ENCODE peak calls at places on chromosome X, in six cellular contexts. One of them, this sample, is unnamed.

GRCh38 chrX:16444353-16444752 is 205.6 kb upstream of the S100G start:
- DNase-seq in HCT116: no peak
- DNase-seq in adipocyte: peak; percentile 19
- DNase-seq in prostate gland: no peak
- DNase-seq in OCI-LY7: no peak
- DNase-seq in fibroblast of mammary gland: peak; percentile 81
- DNase-seq in this sample: no peak

GRCh38 chrX:54675762-54676161 is 122.3 kb downstream of the ITIH6 start:
- DNase-seq in HCT116: no peak
- DNase-seq in adipocyte: no peak
- DNase-seq in prostate gland: no peak
- DNase-seq in OCI-LY7: no peak
- DNase-seq in fibroblast of mammary gland: no peak
- DNase-seq in this sample: no peak

GRCh38 chrX:113274801-113275200 is 434.2 kb upstream of the AMOT start:
- DNase-seq in HCT116: no peak
- DNase-seq in adipocyte: no peak
- DNase-seq in prostate gland: no peak
- DNase-seq in OCI-LY7: no peak
- DNase-seq in fibroblast of mammary gland: no peak
- DNase-seq in this sample: no peak

GRCh38 chrX:131288188-131288587 is 918 bp downstream of the IGSF1 start:
- DNase-seq in HCT116: no peak
- DNase-seq in adipocyte: no peak
- DNase-seq in prostate gland: no peak
- DNase-seq in OCI-LY7: no peak
- DNase-seq in fibroblast of mammary gland: no peak
- DNase-seq in this sample: no peak

GRCh38 chrX:69021095-69021494 is 144.2 kb downstream of the PJA1 start:
- DNase-seq in HCT116: no peak
- DNase-seq in adipocyte: no peak
- DNase-seq in prostate gland: no peak
- DNase-seq in OCI-LY7: no peak
- DNase-seq in fibroblast of mammary gland: no peak
- DNase-seq in this sample: no peak

GRCh38 chrX:320126-320783 is 1.7 kb upstream of the GTPBP6 start:
- DNase-seq in HCT116: no peak
- DNase-seq in adipocyte: peak; percentile 43
- DNase-seq in prostate gland: no peak
- DNase-seq in OCI-LY7: no peak
- DNase-seq in fibroblast of mammary gland: peak; percentile 18
- DNase-seq in this sample: peak; percentile 53

GRCh38 chrX:17082831-17083230 is 136.4 kb downstream of the REPS2 start:
- DNase-seq in HCT116: peak; percentile 0
- DNase-seq in adipocyte: no peak
- DNase-seq in prostate gland: no peak
- DNase-seq in OCI-LY7: peak; percentile 9
- DNase-seq in fibroblast of mammary gland: peak; percentile 19
- DNase-seq in this sample: no peak

GRCh38 chrX:68936186-68936585 is 107.4 kb downstream of the EFNB1 start:
- DNase-seq in HCT116: no peak
- DNase-seq in adipocyte: no peak
- DNase-seq in prostate gland: no peak
- DNase-seq in OCI-LY7: no peak
- DNase-seq in fibroblast of mammary gland: peak; percentile 27
- DNase-seq in this sample: no peak

GRCh38 chrX:118566359-118566758 is 70.7 kb downstream of the DOCK11 start:
- DNase-seq in HCT116: no peak
- DNase-seq in adipocyte: no peak
- DNase-seq in prostate gland: no peak
- DNase-seq in OCI-LY7: no peak
- DNase-seq in fibroblast of mammary gland: peak; percentile 86
- DNase-seq in this sample: no peak

GRCh38 chrX:48505481-48505880 is 3.3 kb upstream of the PORCN start:
- DNase-seq in HCT116: no peak
- DNase-seq in adipocyte: no peak
- DNase-seq in prostate gland: no peak
- DNase-seq in OCI-LY7: no peak
- DNase-seq in fibroblast of mammary gland: no peak
- DNase-seq in this sample: peak; percentile 20

GRCh38 chrX:71955530-71956120 is 45.0 kb downstream of the NHSL2 start:
- DNase-seq in HCT116: no peak
- DNase-seq in adipocyte: no peak
- DNase-seq in prostate gland: no peak
- DNase-seq in OCI-LY7: no peak
- DNase-seq in fibroblast of mammary gland: no peak
- DNase-seq in this sample: no peak

GRCh38 chrX:70664726-70665125 is 220.1 kb downstream of the DLG3 start:
- DNase-seq in HCT116: peak; percentile 16
- DNase-seq in adipocyte: peak; percentile 67
- DNase-seq in prostate gland: no peak
- DNase-seq in OCI-LY7: peak; percentile 11
- DNase-seq in fibroblast of mammary gland: peak; percentile 44
- DNase-seq in this sample: peak; percentile 24

GRCh38 chrX:150575415-150575814 is 7.0 kb downstream of the MTM1 start:
- DNase-seq in HCT116: peak; percentile 72
- DNase-seq in adipocyte: peak; percentile 46
- DNase-seq in prostate gland: peak; percentile 4
- DNase-seq in OCI-LY7: no peak
- DNase-seq in fibroblast of mammary gland: peak; percentile 55
- DNase-seq in this sample: no peak

GRCh38 chrX:34371740-34372139 is 239.6 kb upstream of the FAM47A start:
- DNase-seq in HCT116: no peak
- DNase-seq in adipocyte: no peak
- DNase-seq in prostate gland: no peak
- DNase-seq in OCI-LY7: no peak
- DNase-seq in fibroblast of mammary gland: peak; percentile 5
- DNase-seq in this sample: no peak

GRCh38 chrX:129779747-129780146 is at the start of gene SASH3:
- DNase-seq in HCT116: no peak
- DNase-seq in adipocyte: no peak
- DNase-seq in prostate gland: no peak
- DNase-seq in OCI-LY7: peak; percentile 86
- DNase-seq in fibroblast of mammary gland: no peak
- DNase-seq in this sample: no peak

GRCh38 chrX:7120578-7121219 is 26.8 kb upstream of the STS start:
- DNase-seq in HCT116: no peak
- DNase-seq in adipocyte: peak; percentile 47
- DNase-seq in prostate gland: peak; percentile 33
- DNase-seq in OCI-LY7: no peak
- DNase-seq in fibroblast of mammary gland: peak; percentile 64
- DNase-seq in this sample: no peak

GRCh38 chrX:80120335-80120734 is 105.8 kb downstream of the TBX22 start:
- DNase-seq in HCT116: no peak
- DNase-seq in adipocyte: no peak
- DNase-seq in prostate gland: no peak
- DNase-seq in OCI-LY7: no peak
- DNase-seq in fibroblast of mammary gland: no peak
- DNase-seq in this sample: no peak

GRCh38 chrX:72644946-72645345 is 69.2 kb downstream of the PHKA1 start:
- DNase-seq in HCT116: no peak
- DNase-seq in adipocyte: no peak
- DNase-seq in prostate gland: no peak
- DNase-seq in OCI-LY7: no peak
- DNase-seq in fibroblast of mammary gland: no peak
- DNase-seq in this sample: no peak

GRCh38 chrX:124217289-124218251 is 114.9 kb upstream of the TEX13D start:
- DNase-seq in HCT116: no peak
- DNase-seq in adipocyte: no peak
- DNase-seq in prostate gland: no peak
- DNase-seq in OCI-LY7: peak; percentile 58
- DNase-seq in fibroblast of mammary gland: no peak
- DNase-seq in this sample: no peak

GRCh38 chrX:70554081-70554480 is 109.4 kb downstream of the DLG3 start:
- DNase-seq in HCT116: no peak
- DNase-seq in adipocyte: peak; percentile 71
- DNase-seq in prostate gland: no peak
- DNase-seq in OCI-LY7: no peak
- DNase-seq in fibroblast of mammary gland: peak; percentile 45
- DNase-seq in this sample: no peak

GRCh38 chrX:378443-378842 is 8.3 kb downstream of the PPP2R3B start:
- DNase-seq in HCT116: no peak
- DNase-seq in adipocyte: no peak
- DNase-seq in prostate gland: no peak
- DNase-seq in OCI-LY7: peak; percentile 70
- DNase-seq in fibroblast of mammary gland: no peak
- DNase-seq in this sample: no peak

GRCh38 chrX:107715331-107716044 is 60.1 kb downstream of the TSC22D3 start:
- DNase-seq in HCT116: no peak
- DNase-seq in adipocyte: peak; percentile 31
- DNase-seq in prostate gland: no peak
- DNase-seq in OCI-LY7: peak; percentile 31
- DNase-seq in fibroblast of mammary gland: peak; percentile 49
- DNase-seq in this sample: no peak

GRCh38 chrX:2401201-2401589 is 99.6 kb downstream of the DHRSX start:
- DNase-seq in HCT116: no peak
- DNase-seq in adipocyte: no peak
- DNase-seq in prostate gland: peak; percentile 54
- DNase-seq in OCI-LY7: no peak
- DNase-seq in fibroblast of mammary gland: peak; percentile 41
- DNase-seq in this sample: no peak

GRCh38 chrX:134186362-134187121 is 50.4 kb upstream of the CCDC160 start:
- DNase-seq in HCT116: no peak
- DNase-seq in adipocyte: no peak
- DNase-seq in prostate gland: no peak
- DNase-seq in OCI-LY7: no peak
- DNase-seq in fibroblast of mammary gland: no peak
- DNase-seq in this sample: no peak

GRCh38 chrX:50579955-50580354 is 109.3 kb upstream of the DGKK start:
- DNase-seq in HCT116: peak; percentile 59
- DNase-seq in adipocyte: peak; percentile 65
- DNase-seq in prostate gland: peak; percentile 5
- DNase-seq in OCI-LY7: peak; percentile 67
- DNase-seq in fibroblast of mammary gland: peak; percentile 71
- DNase-seq in this sample: peak; percentile 63

GRCh38 chrX:123869488-123869887 is 9.6 kb downstream of the XIAP start:
- DNase-seq in HCT116: no peak
- DNase-seq in adipocyte: no peak
- DNase-seq in prostate gland: no peak
- DNase-seq in OCI-LY7: no peak
- DNase-seq in fibroblast of mammary gland: peak; percentile 64
- DNase-seq in this sample: no peak

GRCh38 chrX:129549124-129549523 is 9.1 kb downstream of the OCRL start:
- DNase-seq in HCT116: no peak
- DNase-seq in adipocyte: no peak
- DNase-seq in prostate gland: no peak
- DNase-seq in OCI-LY7: no peak
- DNase-seq in fibroblast of mammary gland: no peak
- DNase-seq in this sample: no peak

GRCh38 chrX:105328773-105329172 is 108.3 kb upstream of the TEX13A start:
- DNase-seq in HCT116: no peak
- DNase-seq in adipocyte: no peak
- DNase-seq in prostate gland: no peak
- DNase-seq in OCI-LY7: no peak
- DNase-seq in fibroblast of mammary gland: peak; percentile 18
- DNase-seq in this sample: no peak

GRCh38 chrX:105323951-105324350 is 103.5 kb upstream of the TEX13A start:
- DNase-seq in HCT116: no peak
- DNase-seq in adipocyte: peak; percentile 59
- DNase-seq in prostate gland: no peak
- DNase-seq in OCI-LY7: no peak
- DNase-seq in fibroblast of mammary gland: peak; percentile 80
- DNase-seq in this sample: no peak
- H3K4me3 ChIP-seq in HCT116: no peak overlapping the region
- H3K4me3 ChIP-seq in adipocyte: no peak overlapping the region
- H3K4me3 ChIP-seq in prostate gland: no peak overlapping the region
- H3K4me3 ChIP-seq in OCI-LY7: no peak overlapping the region
- H3K4me3 ChIP-seq in fibroblast of mammary gland: peak overlapping the region; percentile 8
- H3K4me3 ChIP-seq in this sample: no peak overlapping the region

DNA sequence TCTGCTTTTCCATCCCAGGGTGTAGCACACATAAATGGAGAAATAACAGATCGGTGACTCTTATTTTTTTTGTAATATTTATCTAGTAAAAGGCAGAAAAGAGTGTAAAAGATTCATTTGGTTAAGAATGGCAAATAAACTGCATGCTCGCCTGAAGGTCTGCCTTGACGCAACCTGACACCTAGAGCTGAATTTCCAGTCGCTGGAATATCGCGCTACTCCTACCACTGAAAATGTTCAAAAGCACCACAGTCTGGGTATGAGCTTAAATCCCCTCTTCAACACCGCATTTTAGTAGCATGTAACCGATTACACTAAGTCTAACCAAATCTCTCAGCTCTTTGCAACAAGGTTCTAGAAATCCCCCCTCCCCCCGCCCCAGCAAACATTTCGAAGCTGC is 1.6 kb downstream of the FGF13 start:
- DNase-seq in HCT116: no peak
- DNase-seq in adipocyte: no peak
- DNase-seq in prostate gland: no peak
- DNase-seq in OCI-LY7: no peak
- DNase-seq in fibroblast of mammary gland: no peak
- DNase-seq in this sample: no peak
- H3K4me3 ChIP-seq in HCT116: no peak overlapping the region
- H3K4me3 ChIP-seq in adipocyte: peak overlapping the region; percentile 83
- H3K4me3 ChIP-seq in prostate gland: peak overlapping the region; percentile 39
- H3K4me3 ChIP-seq in OCI-LY7: no peak overlapping the region
- H3K4me3 ChIP-seq in fibroblast of mammary gland: no peak overlapping the region
- H3K4me3 ChIP-seq in this sample: no peak overlapping the region

DNA sequence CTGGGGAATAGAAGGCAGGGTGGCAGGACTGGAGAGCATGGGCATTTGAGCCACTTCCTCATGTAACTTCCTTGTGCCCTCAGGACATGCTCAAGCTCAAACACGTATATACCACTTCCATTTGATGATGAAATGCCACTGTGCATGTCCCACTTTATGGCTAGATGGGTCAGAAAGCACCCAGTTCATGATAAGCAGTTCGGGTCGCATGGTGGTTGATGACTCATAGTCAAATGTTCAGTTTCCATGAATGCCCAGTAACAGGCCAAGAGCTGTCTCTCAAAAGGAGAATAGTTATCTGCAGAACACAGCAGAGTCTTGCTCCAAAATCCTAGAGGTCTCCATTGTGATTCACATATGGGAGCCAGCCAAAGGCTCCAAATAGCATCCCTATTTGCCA is 48.9 kb upstream of the SPIN3 start:
- DNase-seq in HCT116: no peak
- DNase-seq in adipocyte: no peak
- DNase-seq in prostate gland: no peak
- DNase-seq in OCI-LY7: no peak
- DNase-seq in fibroblast of mammary gland: no peak
- DNase-seq in this sample: no peak
- H3K4me3 ChIP-seq in HCT116: no peak overlapping the region
- H3K4me3 ChIP-seq in adipocyte: no peak overlapping the region
- H3K4me3 ChIP-seq in prostate gland: no peak overlapping the region
- H3K4me3 ChIP-seq in OCI-LY7: no peak overlapping the region
- H3K4me3 ChIP-seq in fibroblast of mammary gland: no peak overlapping the region
- H3K4me3 ChIP-seq in this sample: no peak overlapping the region

GRCh38 chrX:103276581-103277002 is at the start of gene TCEAL5:
- DNase-seq in HCT116: no peak
- DNase-seq in adipocyte: no peak
- DNase-seq in prostate gland: no peak
- DNase-seq in OCI-LY7: no peak
- DNase-seq in fibroblast of mammary gland: no peak
- DNase-seq in this sample: no peak
- H3K4me3 ChIP-seq in HCT116: no peak within 1 kb of the TSS
- H3K4me3 ChIP-seq in adipocyte: no peak within 1 kb of the TSS
- H3K4me3 ChIP-seq in prostate gland: no peak within 1 kb of the TSS
- H3K4me3 ChIP-seq in OCI-LY7: no peak within 1 kb of the TSS
- H3K4me3 ChIP-seq in fibroblast of mammary gland: no peak within 1 kb of the TSS
- H3K4me3 ChIP-seq in this sample: no peak within 1 kb of the TSS

GRCh38 chrX:25002658-25003015 is 13.1 kb downstream of the ARX start:
- DNase-seq in HCT116: no peak
- DNase-seq in adipocyte: no peak
- DNase-seq in prostate gland: no peak
- DNase-seq in OCI-LY7: no peak
- DNase-seq in fibroblast of mammary gland: no peak
- DNase-seq in this sample: no peak
- H3K4me3 ChIP-seq in HCT116: no peak overlapping the region
- H3K4me3 ChIP-seq in adipocyte: no peak overlapping the region
- H3K4me3 ChIP-seq in prostate gland: no peak overlapping the region
- H3K4me3 ChIP-seq in OCI-LY7: no peak overlapping the region
- H3K4me3 ChIP-seq in fibroblast of mammary gland: no peak overlapping the region
- H3K4me3 ChIP-seq in this sample: no peak overlapping the region

GRCh38 chrX:28589048-28589447 is 1.8 kb downstream of the IL1RAPL1 start:
- DNase-seq in HCT116: no peak
- DNase-seq in adipocyte: no peak
- DNase-seq in prostate gland: no peak
- DNase-seq in OCI-LY7: no peak
- DNase-seq in fibroblast of mammary gland: no peak
- DNase-seq in this sample: no peak
- H3K4me3 ChIP-seq in HCT116: peak overlapping the region; percentile 56
- H3K4me3 ChIP-seq in adipocyte: peak overlapping the region; percentile 48
- H3K4me3 ChIP-seq in prostate gland: no peak overlapping the region
- H3K4me3 ChIP-seq in OCI-LY7: no peak overlapping the region
- H3K4me3 ChIP-seq in fibroblast of mammary gland: no peak overlapping the region
- H3K4me3 ChIP-seq in this sample: no peak overlapping the region

This sample was measured in body of pancreas.